ENCODE peak calls at places on chromosomes 7 and 10, in six cellular contexts. N is dorsolateral prefrontal cortex, G is A549, U is AG10803, K is uterus, E is right atrium auricular region. D is an unnamed sample.

GRCh38 chr10:113305871-113306270 is 247.0 kb upstream of the HABP2 start:
- DNase-seq in N (no peak), G (no peak), U (peak), K (no peak), E (no peak), D (no peak)

GRCh38 chr7:1742555-1743303 is 72.7 kb downstream of the ELFN1 start:
- DNase-seq in N (no peak), G (no peak), U (peak), K (peak), E (peak), D (no peak)

GRCh38 chr7:19392246-19392645 is 247.0 kb upstream of the FERD3L start:
- DNase-seq in N (no peak), G (no peak), U (peak), K (no peak), E (no peak), D (peak)

GRCh38 chr10:36759111-36759805 is 366.1 kb upstream of the ANKRD30A start:
- DNase-seq in N (no peak), G (peak), U (peak), K (no peak), E (no peak), D (peak)

GRCh38 chr7:155527664-155528063 is 18.7 kb downstream of the CNPY1 start:
- DNase-seq in N (no peak), G (no peak), U (no peak), K (no peak), E (no peak), D (no peak)

GRCh38 chr7:150340024-150340749 is 1.2 kb downstream of the RARRES2 start:
- DNase-seq in N (no peak), G (no peak), U (peak), K (peak), E (no peak), D (no peak)

GRCh38 chr7:100093925-100094486 is 5.2 kb downstream of the COPS6 start:
- DNase-seq in N (no peak), G (no peak), U (no peak), K (no peak), E (no peak), D (no peak)

GRCh38 chr7:151723321-151723720 is 153.6 kb downstream of the PRKAG2 start:
- DNase-seq in N (no peak), G (no peak), U (no peak), K (no peak), E (no peak), D (no peak)

GRCh38 chr7:3149961-3150516 is 106.4 kb upstream of the CARD11 start:
- DNase-seq in N (no peak), G (no peak), U (no peak), K (no peak), E (no peak), D (no peak)

GRCh38 chr7:103936558-103936957 is 52.9 kb downstream of the RELN start:
- DNase-seq in N (no peak), G (no peak), U (no peak), K (no peak), E (no peak), D (no peak)

GRCh38 chr10:86512137-86512536 is 9.5 kb downstream of the WAPL start:
- DNase-seq in N (no peak), G (no peak), U (no peak), K (no peak), E (no peak), D (no peak)

DNA sequence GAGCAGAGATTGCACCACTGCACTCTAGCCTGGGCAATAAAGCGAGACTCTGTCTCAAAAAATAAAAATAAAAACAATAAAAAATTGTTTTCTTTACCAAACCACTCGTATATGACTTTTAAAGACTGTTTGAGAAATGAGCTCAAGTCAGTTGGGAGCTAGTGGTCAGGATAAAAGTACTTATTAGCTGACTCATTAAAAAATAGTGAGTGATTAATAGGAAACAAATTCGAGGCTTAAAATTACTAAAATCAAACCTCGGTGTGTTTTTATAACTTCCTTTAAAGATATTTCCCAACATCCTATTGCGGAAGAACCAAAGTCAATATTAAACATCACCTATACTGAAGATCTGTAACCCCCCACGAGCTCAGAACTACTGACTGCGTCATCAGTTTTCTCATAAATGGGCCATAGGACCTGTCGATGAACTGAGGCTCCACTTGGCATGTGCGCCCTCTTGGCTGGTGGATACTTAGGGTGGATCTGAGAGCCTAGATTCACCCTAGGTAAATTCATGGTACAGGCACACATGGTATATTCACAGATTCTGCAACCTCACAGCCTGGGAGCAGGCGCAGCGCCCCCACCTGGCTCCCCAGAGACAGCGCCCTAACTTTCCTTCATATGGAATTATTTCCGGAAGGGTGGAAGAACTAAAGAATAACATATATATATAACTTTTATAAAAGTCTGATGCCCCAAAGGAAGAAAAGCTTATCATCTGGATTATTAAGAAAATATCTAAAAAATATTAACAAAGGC is 9.2 kb downstream of the MKI67 start:
- DNase-seq in N (no peak), G (peak), U (no peak), K (no peak), E (no peak), D (no peak)
- TF ChIP-seq CTCF in N (no peak), G (peak), U (no peak), K (no peak), E (no peak), D (no peak)

GRCh38 chr7:132579260-132579899 is 3.1 kb upstream of the PLXNA4 start:
- DNase-seq in N (no peak), G (no peak), U (no peak), K (no peak), E (no peak), D (no peak)

GRCh38 chr7:132580717-132581285 is 4.5 kb upstream of the PLXNA4 start:
- DNase-seq in N (no peak), G (peak), U (peak), K (peak), E (peak), D (peak)

GRCh38 chr7:132581431-132581830 is 5.2 kb upstream of the PLXNA4 start:
- DNase-seq in N (no peak), G (no peak), U (no peak), K (no peak), E (no peak), D (no peak)

GRCh38 chr7:132578826-132579225 is 2.6 kb upstream of the PLXNA4 start:
- DNase-seq in N (no peak), G (no peak), U (no peak), K (no peak), E (no peak), D (no peak)

DNA sequence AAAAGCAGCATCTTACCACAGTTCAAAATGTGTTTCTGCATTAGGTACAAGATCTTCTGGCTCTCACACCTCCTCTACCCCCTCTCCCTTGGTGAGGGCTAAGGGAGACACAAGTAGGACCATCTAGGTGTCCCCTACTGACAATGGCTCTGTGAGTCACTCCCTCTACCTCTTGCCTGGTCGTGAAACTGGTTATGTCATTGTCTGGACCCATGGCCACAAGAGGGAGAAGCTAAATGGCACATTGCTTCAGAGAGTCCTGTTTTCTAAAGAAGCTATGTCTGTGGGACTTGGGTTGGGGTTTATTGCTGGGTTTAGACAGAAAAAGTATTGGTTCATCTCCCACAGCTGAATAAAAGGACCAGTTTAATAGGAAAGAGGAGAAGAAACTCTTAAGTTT is 4.0 kb upstream of the PLXNA4 start:
- DNase-seq in N (no peak), G (peak), U (no peak), K (no peak), E (no peak), D (no peak)
- TF ChIP-seq CTCF in N (no peak), G (no peak), U (peak), K (no peak), E (no peak), D (no peak)

GRCh38 chr7:98923512-98923911 is 45.2 kb downstream of the TRRAP start:
- DNase-seq in N (no peak), G (no peak), U (no peak), K (no peak), E (no peak), D (no peak)

GRCh38 chr7:98922392-98923107 is 44.2 kb downstream of the TRRAP start:
- DNase-seq in N (no peak), G (peak), U (peak), K (no peak), E (peak), D (no peak)

GRCh38 chr7:98917331-98917730 is 39.0 kb downstream of the TRRAP start:
- DNase-seq in N (no peak), G (no peak), U (no peak), K (no peak), E (no peak), D (no peak)

GRCh38 chr7:98927125-98927524 is 48.8 kb downstream of the TRRAP start:
- DNase-seq in N (no peak), G (no peak), U (no peak), K (no peak), E (no peak), D (no peak)

GRCh38 chr7:98921608-98922372 is 43.5 kb downstream of the TRRAP start:
- DNase-seq in N (no peak), G (peak), U (no peak), K (no peak), E (no peak), D (no peak)
- TF ChIP-seq CTCF in N (no peak), G (no peak), U (peak), K (no peak), E (no peak), D (no peak)

GRCh38 chr10:18582803-18583202 is 68.6 kb downstream of the NSUN6 start:
- DNase-seq in N (no peak), G (no peak), U (no peak), K (no peak), E (no peak), D (no peak)

GRCh38 chr10:18577823-18578685 is 73.3 kb downstream of the NSUN6 start:
- DNase-seq in N (no peak), G (no peak), U (no peak), K (no peak), E (no peak), D (no peak)

DNA sequence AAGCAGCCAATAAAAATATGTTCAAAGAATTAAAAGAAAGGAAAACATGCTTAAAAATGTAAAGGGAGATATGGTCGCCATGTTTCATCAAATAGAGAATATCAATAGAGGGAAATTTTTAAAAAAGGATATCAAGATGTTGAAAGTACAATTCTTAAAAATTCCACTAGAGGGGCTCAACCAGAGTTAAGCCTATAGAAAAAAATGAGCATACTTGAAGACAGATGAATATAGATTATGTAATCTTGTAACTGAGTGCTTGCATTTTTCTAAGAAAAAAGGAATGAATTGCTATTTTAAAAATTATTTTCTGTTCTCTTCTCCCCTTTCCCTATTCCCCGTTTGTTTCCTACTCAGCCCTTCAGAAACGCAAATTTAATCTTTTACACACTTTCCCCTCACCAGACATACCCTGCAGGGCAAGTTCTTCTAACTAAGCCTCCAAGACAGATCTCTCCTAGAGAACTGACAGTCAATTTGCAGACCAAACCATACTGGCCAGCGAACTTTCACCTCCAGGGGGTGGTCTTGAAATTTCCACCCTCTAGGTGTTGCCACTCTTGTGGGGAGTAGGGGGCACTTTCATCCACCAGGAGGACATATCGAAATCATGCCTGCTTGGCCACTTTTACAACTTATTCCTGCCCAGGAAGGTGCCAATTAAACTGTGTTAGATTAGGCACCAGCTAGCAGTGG is 67.7 kb downstream of the NSUN6 start:
- DNase-seq in N (no peak), G (no peak), U (no peak), K (no peak), E (no peak), D (no peak)
- TF ChIP-seq CTCF in N (no peak), G (peak), U (no peak), K (no peak), E (peak), D (no peak)

DNA sequence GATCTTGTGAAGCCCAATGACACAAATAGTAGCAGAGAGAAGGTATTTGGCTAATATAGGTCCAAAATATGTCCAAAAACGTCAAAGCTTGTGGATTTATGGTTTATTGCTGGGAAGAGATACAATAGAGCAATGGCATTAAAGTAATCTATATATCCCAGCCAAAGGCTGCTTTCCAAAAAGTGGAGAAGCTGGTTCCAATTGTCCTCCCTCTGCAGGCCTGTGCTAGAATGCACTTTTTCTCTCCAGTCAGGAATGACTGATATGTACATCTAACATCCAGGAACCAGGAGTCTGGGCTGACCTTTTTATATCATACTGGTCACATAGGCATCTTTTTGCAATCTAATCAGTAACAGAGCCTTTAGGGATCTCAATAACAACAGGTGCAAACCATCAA is 167.1 kb upstream of the FAM3C start:
- DNase-seq in N (no peak), G (peak), U (no peak), K (no peak), E (no peak), D (no peak)
- TF ChIP-seq CTCF in N (no peak), G (no peak), U (peak), K (no peak), E (no peak), D (peak)

GRCh38 chr7:73980206-73980605 is 47.8 kb upstream of the ELN start:
- DNase-seq in N (peak), G (no peak), U (no peak), K (no peak), E (no peak), D (no peak)

GRCh38 chr7:73977626-73978618 is 50.1 kb upstream of the ELN start:
- DNase-seq in N (peak), G (peak), U (peak), K (no peak), E (no peak), D (no peak)

GRCh38 chr7:73976761-73977625 is 51.0 kb upstream of the ELN start:
- DNase-seq in N (peak), G (no peak), U (peak), K (no peak), E (no peak), D (peak)

GRCh38 chr7:73974948-73975926 is 52.7 kb upstream of the ELN start:
- DNase-seq in N (peak), G (no peak), U (no peak), K (no peak), E (peak), D (no peak)

GRCh38 chr7:73978681-73979563 is 49.1 kb upstream of the ELN start:
- DNase-seq in N (peak), G (peak), U (peak), K (peak), E (no peak), D (no peak)
- TF ChIP-seq CTCF in N (no peak), G (peak), U (peak), K (no peak), E (peak), D (peak)